ENCODE peak calls at places on chromosomes 3 and 15, in nine cellular contexts. Y is SK-N-MC, M is HCT116, G is GM12892, E is GM23338, J is suprapubic skin, U is HepG2, I is vagina, X is sigmoid colon. P is an unnamed sample.
A peak's percentile ranks its signal among the peaks of the same experiment; 100 is the strongest.

GRCh38 chr3:75342425-75342824 is 321.7 kb upstream of the FRG2C start:
- DNase-seq in Y (no peak), M (no peak), G (no peak), E (no peak), J (no peak), U (no peak), I (no peak), X (no peak), P (no peak)

GRCh38 chr3:197339841-197340520 is 41.6 kb upstream of the DLG1 start:
- DNase-seq in Y (no peak), M (no peak), G (no peak), E (no peak), J (no peak), U (peak; percentile 43), I (no peak), X (no peak), P (no peak)

GRCh38 chr3:99817047-99817436 is 620 bp upstream of the CMSS1 start:
- DNase-seq in Y (no peak), M (no peak), G (no peak), E (peak; percentile 42), J (no peak), U (no peak), I (no peak), X (peak; percentile 66), P (no peak)

GRCh38 chr15:101437618-101438481 is 51.7 kb downstream of the PCSK6 start:
- DNase-seq in Y (no peak), M (no peak), G (no peak), E (no peak), J (no peak), U (no peak), I (peak; percentile 49), X (no peak), P (no peak)

GRCh38 chr3:140370686-140371085 is 307.2 kb upstream of the TRIM42 start:
- DNase-seq in Y (no peak), M (no peak), G (no peak), E (no peak), J (no peak), U (no peak), I (peak; percentile 54), X (no peak), P (no peak)

GRCh38 chr15:44075535-44075934 is 119.5 kb downstream of the FRMD5 start:
- DNase-seq in Y (no peak), M (no peak), G (no peak), E (no peak), J (no peak), U (no peak), I (no peak), X (no peak), P (no peak)

GRCh38 chr3:138186803-138187295 is 252 bp upstream of the ARMC8 start:
- DNase-seq in Y (peak; percentile 76), M (no peak), G (peak; percentile 91), E (peak; percentile 93), J (peak; percentile 93), U (no peak), I (no peak), X (peak; percentile 96), P (no peak)

GRCh38 chr3:127666684-127667083 is 6.1 kb upstream of the ABTB1 start:
- DNase-seq in Y (no peak), M (no peak), G (no peak), E (no peak), J (peak; percentile 35), U (no peak), I (no peak), X (no peak), P (no peak)

GRCh38 chr3:94118390-94118789 is 55.5 kb downstream of the NSUN3 start:
- DNase-seq in Y (no peak), M (no peak), G (no peak), E (no peak), J (no peak), U (no peak), I (no peak), X (no peak), P (no peak)

GRCh38 chr3:111282024-111282423 is 210.4 kb downstream of the NECTIN3 start:
- DNase-seq in Y (no peak), M (no peak), G (no peak), E (no peak), J (no peak), U (no peak), I (no peak), X (no peak), P (no peak)

GRCh38 chr3:188827078-188827477 is 344.7 kb upstream of the TPRG1 start:
- DNase-seq in Y (no peak), M (no peak), G (no peak), E (no peak), J (no peak), U (no peak), I (no peak), X (no peak), P (no peak)

GRCh38 chr3:15262021-15262420 is 56.0 kb downstream of the CAPN7 start:
- DNase-seq in Y (no peak), M (no peak), G (no peak), E (no peak), J (no peak), U (no peak), I (no peak), X (no peak), P (no peak)

GRCh38 chr3:132626955-132627354 is 29.9 kb downstream of the ACKR4 start:
- DNase-seq in Y (no peak), M (no peak), G (no peak), E (peak; percentile 50), J (no peak), U (no peak), I (no peak), X (no peak), P (no peak)

GRCh38 chr3:195003006-195003892 is 267.7 kb downstream of the XXYLT1 start:
- DNase-seq in Y (peak; percentile 68), M (no peak), G (no peak), E (no peak), J (peak; percentile 87), U (no peak), I (peak; percentile 90), X (peak; percentile 83), P (no peak)
- TF ChIP-seq POLR2AphosphoS5 in Y (no peak), M (no peak), G (no peak), E (no peak), J (no peak), U (no peak), I (peak; percentile 64), X (no peak), P (no peak)

DNA sequence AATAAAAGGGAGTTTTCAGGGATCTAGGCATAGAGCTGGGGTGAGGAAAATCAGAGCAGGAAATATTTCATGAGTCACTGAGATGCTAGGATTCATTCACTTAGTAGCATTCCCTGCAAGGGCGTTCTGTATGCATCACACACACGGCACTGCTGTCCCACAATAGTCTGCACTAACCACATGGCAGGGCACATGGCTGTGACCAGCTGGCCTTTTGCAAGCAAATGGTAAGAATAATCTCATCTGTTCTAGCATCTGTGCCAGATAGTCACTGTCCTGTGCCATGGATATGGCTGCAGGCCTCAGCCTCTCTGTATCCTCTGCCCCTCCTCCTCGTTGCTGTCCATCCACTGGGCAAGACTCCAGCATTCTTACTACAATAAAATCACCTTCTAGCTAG is 37.8 kb downstream of the BOC start:
- DNase-seq in Y (no peak), M (no peak), G (no peak), E (no peak), J (no peak), U (no peak), I (no peak), X (peak; percentile 74), P (no peak)
- TF ChIP-seq POLR2AphosphoS5 in Y (no peak), M (no peak), G (no peak), E (no peak), J (no peak), U (no peak), I (no peak), X (peak; percentile 14), P (no peak)

DNA sequence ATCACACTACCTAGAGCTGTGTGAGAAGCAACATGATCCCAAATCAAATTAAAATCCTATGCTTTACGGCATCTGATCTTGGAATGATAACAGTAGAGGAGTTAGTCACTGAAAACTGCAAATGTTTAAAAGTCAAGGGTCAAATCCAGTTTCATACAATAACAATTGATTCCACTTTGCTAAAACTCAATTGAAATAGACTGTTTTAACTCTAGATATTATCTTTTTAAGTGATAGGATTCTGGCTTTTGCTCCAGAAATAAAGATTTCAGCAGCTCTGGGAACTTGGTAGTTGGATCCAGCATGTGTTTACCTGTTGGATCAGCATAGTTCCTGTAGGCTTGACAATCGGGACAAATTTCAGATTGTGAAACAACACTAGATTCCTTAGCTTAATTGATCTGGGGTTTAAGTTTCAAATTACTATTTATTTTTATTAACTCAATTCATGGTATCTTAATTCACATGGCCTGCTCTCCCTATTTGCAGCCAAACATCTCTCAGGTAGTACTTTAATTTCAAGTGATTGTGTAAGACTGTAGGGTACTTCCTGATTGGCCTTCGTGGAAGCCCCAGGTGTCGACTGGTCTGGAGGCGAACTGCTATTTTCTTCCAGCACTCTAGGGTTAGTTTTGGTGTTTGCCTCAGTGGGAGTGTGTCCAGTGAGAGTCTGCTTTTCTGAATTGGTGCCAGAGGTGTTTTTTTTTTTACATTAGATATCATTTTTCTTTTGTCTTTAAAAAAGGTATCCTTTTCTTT is 16.6 kb downstream of the NFKBIZ start:
- DNase-seq in Y (no peak), M (peak; percentile 12), G (no peak), E (peak; percentile 70), J (no peak), U (no peak), I (no peak), X (no peak), P (no peak)
- TF ChIP-seq POLR2AphosphoS5 in Y (no peak), M (no peak), G (no peak), E (no peak), J (no peak), U (no peak), I (no peak), X (no peak), P (no peak)

GRCh38 chr3:171255236-171255806 is 204.9 kb downstream of the TNIK start:
- DNase-seq in Y (no peak), M (no peak), G (no peak), E (no peak), J (no peak), U (no peak), I (no peak), X (no peak), P (no peak)

GRCh38 chr3:171256445-171257250 is 203.6 kb downstream of the TNIK start:
- DNase-seq in Y (no peak), M (no peak), G (no peak), E (no peak), J (no peak), U (no peak), I (no peak), X (no peak), P (no peak)

GRCh38 chr3:171249171-171249692 is 211.0 kb downstream of the TNIK start:
- DNase-seq in Y (no peak), M (no peak), G (no peak), E (no peak), J (no peak), U (no peak), I (no peak), X (no peak), P (no peak)

GRCh38 chr3:171248426-171249115 is 211.6 kb downstream of the TNIK start:
- DNase-seq in Y (no peak), M (no peak), G (no peak), E (no peak), J (no peak), U (no peak), I (no peak), X (no peak), P (no peak)

DNA sequence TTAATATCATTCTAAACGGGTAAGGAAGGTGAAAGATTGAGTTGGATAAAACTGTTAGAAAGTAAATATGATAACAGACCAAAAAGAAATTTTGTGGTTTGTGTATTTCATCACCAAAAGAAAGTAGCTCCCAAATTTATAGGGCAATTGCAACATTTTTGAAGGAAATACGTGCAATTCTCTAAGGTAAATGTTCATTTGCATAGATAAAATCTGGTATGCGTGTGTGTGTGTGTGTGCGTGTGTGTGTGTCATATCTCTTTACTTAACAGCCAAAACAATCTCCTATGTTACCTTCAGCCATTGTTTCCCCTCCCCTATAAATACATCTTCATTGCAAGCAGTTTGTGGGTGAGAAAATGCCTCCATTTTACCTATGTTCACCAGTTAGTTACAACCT is 208.4 kb downstream of the TNIK start:
- DNase-seq in Y (no peak), M (no peak), G (no peak), E (no peak), J (no peak), U (no peak), I (no peak), X (no peak), P (no peak)
- TF ChIP-seq POLR2AphosphoS5 in Y (no peak), M (no peak), G (no peak), E (no peak), J (no peak), U (no peak), I (no peak), X (no peak), P (no peak)